ENCODE peak calls at places on chromosomes 11 and 22, in five cellular contexts. C, K, B, L and F are unnamed samples.

GRCh38 chr22:22520667-22521602 is 865 bp upstream of the ZNF280A start:
- DNase-seq in C (no peak), K (no peak), B (no peak), L (no peak), F (no peak)

GRCh38 chr11:118641463-118642019 is 34.1 kb downstream of the PHLDB1 start:
- DNase-seq in C (no peak), K (no peak), B (peak), L (no peak), F (no peak)

GRCh38 chr11:65699306-65699705 is 12.7 kb upstream of the KAT5 start:
- DNase-seq in C (no peak), K (no peak), B (no peak), L (no peak), F (no peak)

GRCh38 chr11:98589975-98590374 is 430.8 kb upstream of the CNTN5 start:
- DNase-seq in C (no peak), K (no peak), B (no peak), L (no peak), F (no peak)

GRCh38 chr22:42064629-42065028 is 6.0 kb downstream of the NAGA start:
- DNase-seq in C (no peak), K (no peak), B (no peak), L (no peak), F (no peak)

GRCh38 chr11:47981667-47982404 is 1.5 kb downstream of the PTPRJ start:
- DNase-seq in C (no peak), K (no peak), B (no peak), L (no peak), F (no peak)

GRCh38 chr11:16365456-16366355 is 9.4 kb upstream of the SOX6 start:
- DNase-seq in C (no peak), K (no peak), B (no peak), L (no peak), F (no peak)

GRCh38 chr11:7603031-7603781 is 70.1 kb downstream of the CYB5R2 start:
- DNase-seq in C (no peak), K (no peak), B (no peak), L (no peak), F (no peak)

GRCh38 chr11:8338138-8338537 is 74.5 kb upstream of the LMO1 start:
- DNase-seq in C (no peak), K (peak), B (peak), L (no peak), F (no peak)

GRCh38 chr11:72174299-72175070 is 17.5 kb upstream of the FOLR1 start:
- DNase-seq in C (no peak), K (no peak), B (no peak), L (peak), F (no peak)

GRCh38 chr11:104967493-104968364 is 645 bp downstream of the CASP4 start:
- DNase-seq in C (no peak), K (peak), B (no peak), L (no peak), F (no peak)

GRCh38 chr11:91394718-91395414 is 829.8 kb upstream of the FAT3 start:
- DNase-seq in C (no peak), K (no peak), B (no peak), L (no peak), F (no peak)

GRCh38 chr11:87317441-87317840 is 279.7 kb downstream of the TMEM135 start:
- DNase-seq in C (no peak), K (no peak), B (no peak), L (no peak), F (no peak)

GRCh38 chr11:61814958-61815789 is 1.6 kb downstream of the FADS1 start:
- DNase-seq in C (no peak), K (peak), B (peak), L (peak), F (peak)

GRCh38 chr11:65817815-65818680 is 15.7 kb upstream of the SNX32 start:
- DNase-seq in C (peak), K (peak), B (peak), L (peak), F (peak)

GRCh38 chr11:111457731-111458368 is 54.3 kb downstream of the BTG4 start:
- DNase-seq in C (no peak), K (no peak), B (no peak), L (no peak), F (no peak)

GRCh38 chr11:69311767-69312385 is 17.9 kb downstream of the MYEOV start:
- DNase-seq in C (no peak), K (peak), B (no peak), L (peak), F (no peak)

GRCh38 chr11:126637800-126638175 is 282.3 kb downstream of the ST3GAL4 start:
- DNase-seq in C (no peak), K (peak), B (no peak), L (no peak), F (no peak)

GRCh38 chr11:112961751-112962747 is 829 bp downstream of the NCAM1 start:
- DNase-seq in C (no peak), K (peak), B (no peak), L (no peak), F (no peak)

GRCh38 chr11:460331-461199 is 10.5 kb downstream of the PTDSS2 start:
- DNase-seq in C (no peak), K (no peak), B (no peak), L (peak), F (no peak)

GRCh38 chr11:1570896-1571759 is 943 bp downstream of the DUSP8 start:
- DNase-seq in C (no peak), K (no peak), B (no peak), L (no peak), F (no peak)

GRCh38 chr11:34593085-34593484 is 27.8 kb upstream of the EHF start:
- DNase-seq in C (no peak), K (no peak), B (no peak), L (no peak), F (no peak)

GRCh38 chr11:69215216-69215615 is 59.5 kb downstream of the SMIM38 start:
- DNase-seq in C (no peak), K (no peak), B (no peak), L (peak), F (no peak)

GRCh38 chr11:19979519-19979845 is 180.8 kb downstream of the DBX1 start:
- DNase-seq in C (no peak), K (no peak), B (no peak), L (no peak), F (no peak)

GRCh38 chr11:94751216-94751612 is 16.9 kb upstream of the AMOTL1 start:
- DNase-seq in C (no peak), K (no peak), B (no peak), L (no peak), F (no peak)

GRCh38 chr11:541433-541885 is 4.1 kb downstream of the LRRC56 start:
- DNase-seq in C (no peak), K (no peak), B (no peak), L (peak), F (no peak)